ENCODE peak calls at places on chromosomes 13 and 19, in eight cellular contexts. R is heart left ventricle; E is cardiac muscle cell; N is body of pancreas; M is suprapubic skin; V is mammary epithelial cell; T is CD8-positive, alpha-beta T cell; D is tibial nerve. Y is an unnamed sample.
A peak's percentile ranks its signal among the peaks of the same experiment; 100 is the strongest.

GRCh38 chr13:24683370-24683769 is 3.2 kb downstream of the ATP12A start:
- DNase-seq in R (no peak), E (no peak), N (no peak), M (no peak), V (no peak), T (no peak), D (no peak), Y (no peak)

GRCh38 chr13:51959773-51960172 is 51.5 kb downstream of the ATP7B start:
- DNase-seq in R (no peak), E (no peak), N (no peak), M (no peak), V (no peak), T (no peak), D (no peak), Y (no peak)

GRCh38 chr19:48897181-48897580 is 1.4 kb downstream of the TULP2 start:
- DNase-seq in R (no peak), E (no peak), N (no peak), M (no peak), V (no peak), T (no peak), D (no peak), Y (no peak)

GRCh38 chr13:46641274-46642081 is 88.5 kb downstream of the LRCH1 start:
- DNase-seq in R (peak; percentile 70), E (no peak), N (no peak), M (no peak), V (no peak), T (no peak), D (no peak), Y (no peak)

GRCh38 chr19:49133621-49134454 is 14.5 kb downstream of the PPFIA3 start:
- DNase-seq in R (peak; percentile 64), E (peak; percentile 33), N (peak; percentile 64), M (no peak), V (no peak), T (peak; percentile 50), D (no peak), Y (peak; percentile 64)

GRCh38 chr19:30226464-30227070 is 145.6 kb upstream of the ZNF536 start:
- DNase-seq in R (no peak), E (no peak), N (no peak), M (no peak), V (no peak), T (no peak), D (no peak), Y (no peak)

GRCh38 chr19:11781295-11782057 is 14.7 kb downstream of the ZNF441 start:
- DNase-seq in R (no peak), E (no peak), N (no peak), M (no peak), V (no peak), T (no peak), D (no peak), Y (no peak)

GRCh38 chr13:30396434-30397075 is 25.7 kb upstream of the UBE2L5 start:
- DNase-seq in R (no peak), E (no peak), N (no peak), M (no peak), V (peak; percentile 58), T (no peak), D (no peak), Y (no peak)

GRCh38 chr19:1000095-1000494 is at the start of gene GRIN3B:
- DNase-seq in R (peak; percentile 49), E (peak; percentile 85), N (peak; percentile 57), M (no peak), V (peak; percentile 69), T (peak; percentile 60), D (no peak), Y (peak; percentile 54)

GRCh38 chr19:52963229-52963760 is 614 bp upstream of the ZNF816 start:
- DNase-seq in R (no peak), E (peak; percentile 52), N (no peak), M (peak; percentile 58), V (no peak), T (no peak), D (no peak), Y (no peak)

GRCh38 chr19:15551183-15552004 is 43.1 kb downstream of the CYP4F22 start:
- DNase-seq in R (no peak), E (no peak), N (peak; percentile 19), M (no peak), V (no peak), T (peak; percentile 73), D (no peak), Y (peak; percentile 63)

GRCh38 chr19:892243-892996 is 567 bp downstream of the MED16 start:
- DNase-seq in R (no peak), E (no peak), N (no peak), M (no peak), V (no peak), T (no peak), D (no peak), Y (no peak)

GRCh38 chr13:42275506-42275905 is 3.6 kb downstream of the AKAP11 start:
- DNase-seq in R (no peak), E (no peak), N (no peak), M (no peak), V (peak; percentile 19), T (no peak), D (no peak), Y (no peak)

GRCh38 chr13:33497146-33497845 is 211.7 kb upstream of the STARD13 start:
- DNase-seq in R (no peak), E (no peak), N (no peak), M (no peak), V (no peak), T (no peak), D (no peak), Y (no peak)

GRCh38 chr13:112120031-112120373 is 53.1 kb downstream of the SOX1 start:
- DNase-seq in R (no peak), E (no peak), N (no peak), M (peak; percentile 4), V (no peak), T (no peak), D (no peak), Y (no peak)

GRCh38 chr13:34035676-34036325 is 217.9 kb downstream of the RFC3 start:
- DNase-seq in R (no peak), E (no peak), N (no peak), M (no peak), V (peak; percentile 86), T (no peak), D (no peak), Y (peak; percentile 55)

GRCh38 chr13:58598241-58598640 is 966.7 kb downstream of the PCDH17 start:
- DNase-seq in R (no peak), E (no peak), N (no peak), M (no peak), V (no peak), T (no peak), D (no peak), Y (no peak)

DNA sequence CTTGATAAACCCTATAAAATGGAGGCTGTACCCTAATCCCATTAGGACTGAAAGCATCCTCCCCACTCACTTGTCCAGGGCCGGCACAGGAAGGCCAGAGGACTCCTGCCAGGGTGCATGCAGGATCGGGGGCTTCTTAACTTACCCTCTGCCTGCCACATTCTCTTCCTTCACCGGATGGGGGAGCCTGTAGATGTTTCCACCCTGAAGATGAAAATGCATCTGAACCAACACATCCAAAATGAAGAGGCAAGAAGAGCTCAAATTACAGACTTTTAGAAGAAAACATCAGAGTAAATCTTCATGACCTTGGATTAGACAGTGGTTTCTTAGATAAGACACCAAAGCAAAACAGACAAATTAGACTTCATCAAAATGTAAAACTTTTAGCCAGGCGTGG is 25.9 kb upstream of the NAPA start:
- DNase-seq in R (no peak), E (peak; percentile 35), N (no peak), M (no peak), V (no peak), T (no peak), D (no peak), Y (no peak)
- TF ChIP-seq CTCF in R (no peak), E (peak; percentile 50), N (no peak), M (no peak), V (peak; percentile 31), T (no peak), D (no peak), Y (peak; percentile 9)

GRCh38 chr19:37217533-37217854 is 520 bp upstream of the ZNF383 start:
- DNase-seq in R (no peak), E (no peak), N (no peak), M (no peak), V (no peak), T (no peak), D (no peak), Y (no peak)
- H3K27ac ChIP-seq in R (peak overlapping the region; percentile 92), E (peak overlapping the region; percentile 70), N (peak overlapping the region; percentile 72), M (peak overlapping the region; percentile 92), V (peak overlapping the region; percentile 68), T (peak overlapping the region; percentile 69), D (peak overlapping the region; percentile 83), Y (peak overlapping the region; percentile 89)

GRCh38 chr13:40973409-40973808 is 45.7 kb downstream of the ELF1 start:
- DNase-seq in R (no peak), E (no peak), N (no peak), M (no peak), V (no peak), T (no peak), D (no peak), Y (no peak)

GRCh38 chr13:40975441-40975840 is 43.7 kb downstream of the ELF1 start:
- DNase-seq in R (no peak), E (no peak), N (no peak), M (no peak), V (peak; percentile 27), T (no peak), D (no peak), Y (no peak)

GRCh38 chr13:40970803-40971202 is 48.3 kb downstream of the ELF1 start:
- DNase-seq in R (no peak), E (no peak), N (no peak), M (no peak), V (no peak), T (no peak), D (no peak), Y (no peak)

GRCh38 chr13:40971321-40971720 is 47.8 kb downstream of the ELF1 start:
- DNase-seq in R (no peak), E (no peak), N (no peak), M (no peak), V (no peak), T (no peak), D (no peak), Y (no peak)

GRCh38 chr13:40974460-40975407 is 44.4 kb downstream of the ELF1 start:
- DNase-seq in R (no peak), E (peak; percentile 65), N (peak; percentile 51), M (no peak), V (peak; percentile 23), T (peak; percentile 34), D (no peak), Y (no peak)
- TF ChIP-seq CTCF in R (peak; percentile 18), E (peak; percentile 77), N (peak; percentile 50), M (peak; percentile 28), V (peak; percentile 59), T (peak; percentile 66), D (peak; percentile 25), Y (no peak)

DNA sequence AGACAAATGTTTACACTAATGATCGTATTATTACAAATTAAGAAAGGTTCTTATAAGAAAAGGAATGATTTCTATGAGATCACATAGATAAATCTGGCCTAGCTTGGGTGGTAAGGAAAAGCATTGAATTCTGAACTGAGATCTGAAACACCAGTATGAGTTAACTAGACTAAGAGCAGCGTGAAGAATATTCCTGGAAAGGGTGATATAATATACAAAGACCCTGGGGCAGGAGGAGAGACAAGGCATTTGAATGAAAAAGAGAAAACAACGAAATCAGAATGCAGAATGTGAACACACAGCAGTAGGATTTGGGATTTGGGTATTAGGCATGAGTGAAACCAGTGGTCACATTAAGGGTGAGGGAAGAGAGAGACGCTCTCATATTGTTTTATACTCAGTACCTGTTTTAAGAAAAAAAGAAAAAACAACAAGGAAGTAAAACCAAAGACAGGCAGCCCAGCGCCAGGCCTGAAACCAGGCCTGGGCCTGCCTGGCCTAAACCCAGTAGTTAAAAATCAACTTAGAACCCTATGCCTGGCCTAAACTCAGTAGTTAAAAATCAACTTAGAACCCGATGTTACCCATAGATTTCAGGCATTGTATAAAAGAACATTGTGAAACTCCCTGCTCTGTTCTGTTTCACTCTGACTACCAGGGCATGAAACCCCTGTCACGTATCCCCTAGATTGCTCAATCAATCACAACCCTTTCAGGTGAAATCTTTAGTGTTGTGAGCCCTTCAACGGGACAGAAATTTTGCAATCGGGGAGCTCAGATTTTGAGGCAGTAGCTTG is 287.1 kb downstream of the ITGBL1 start:
- DNase-seq in R (no peak), E (no peak), N (peak; percentile 5), M (no peak), V (no peak), T (no peak), D (no peak), Y (no peak)
- H3K27ac ChIP-seq in R (no peak overlapping the region), E (no peak overlapping the region), N (no peak overlapping the region), M (no peak overlapping the region), V (no peak overlapping the region), T (no peak overlapping the region), D (no peak overlapping the region), Y (no peak overlapping the region)